ENCODE peak calls at places on chromosomes 11 and 22, in nine cellular contexts. Q is RWPE2, P is thoracic aorta, Z is OCI-LY7, O is transverse colon, N is AG09309, J is heart right ventricle, L is IMR-90, G is adrenal gland. E is an unnamed sample.

GRCh38 chr22:29454186-29454745 is 15.9 kb downstream of the RFPL1 start:
- DNase-seq in Q (no peak), P (no peak), Z (no peak), O (no peak), N (no peak), J (no peak), L (no peak), G (peak; percentile 45), E (no peak)

GRCh38 chr11:127017482-127017881 is 16.9 kb upstream of the KIRREL3 start:
- DNase-seq in Q (no peak), P (no peak), Z (no peak), O (no peak), N (peak; percentile 61), J (no peak), L (peak; percentile 93), G (no peak), E (peak; percentile 45)

GRCh38 chr22:38842512-38843200 is 1.2 kb downstream of the NPTXR start:
- DNase-seq in Q (no peak), P (no peak), Z (no peak), O (no peak), N (no peak), J (no peak), L (no peak), G (no peak), E (no peak)

GRCh38 chr22:42910221-42910942 is 53.3 kb upstream of the ARFGAP3 start:
- DNase-seq in Q (no peak), P (no peak), Z (no peak), O (no peak), N (no peak), J (no peak), L (no peak), G (no peak), E (no peak)

GRCh38 chr11:82734120-82734479 is 436 bp upstream of the FAM181B start:
- DNase-seq in Q (no peak), P (no peak), Z (no peak), O (no peak), N (no peak), J (no peak), L (no peak), G (no peak), E (no peak)

GRCh38 chr11:60717956-60718355 is 6.6 kb upstream of the MS4A18 start:
- DNase-seq in Q (no peak), P (no peak), Z (no peak), O (no peak), N (no peak), J (no peak), L (no peak), G (no peak), E (no peak)

GRCh38 chr11:130872513-130872912 is 43.8 kb downstream of the SNX19 start:
- DNase-seq in Q (no peak), P (no peak), Z (no peak), O (no peak), N (no peak), J (no peak), L (no peak), G (no peak), E (no peak)

GRCh38 chr11:2202071-2202899 is 30.7 kb upstream of the TH start:
- DNase-seq in Q (peak; percentile 84), P (no peak), Z (peak; percentile 11), O (peak; percentile 84), N (no peak), J (no peak), L (no peak), G (no peak), E (no peak)

GRCh38 chr11:123111465-123111864 is 49.5 kb upstream of the HSPA8 start:
- DNase-seq in Q (no peak), P (no peak), Z (peak; percentile 66), O (no peak), N (no peak), J (no peak), L (peak; percentile 65), G (no peak), E (peak; percentile 69)

GRCh38 chr11:67656278-67656922 is 5.9 kb upstream of the ACY3 start:
- DNase-seq in Q (no peak), P (no peak), Z (peak; percentile 89), O (no peak), N (no peak), J (no peak), L (peak; percentile 7), G (no peak), E (peak; percentile 45)

GRCh38 chr11:2180347-2180746 is 8.7 kb upstream of the TH start:
- DNase-seq in Q (no peak), P (no peak), Z (no peak), O (no peak), N (no peak), J (no peak), L (no peak), G (no peak), E (no peak)

GRCh38 chr22:45577746-45578523 is 75.3 kb downstream of the FBLN1 start:
- DNase-seq in Q (no peak), P (no peak), Z (peak; percentile 82), O (peak; percentile 83), N (peak; percentile 41), J (peak; percentile 86), L (peak; percentile 73), G (peak; percentile 83), E (peak; percentile 83)

GRCh38 chr11:38019072-38019775 is 1421.2 kb upstream of the RAG2 start:
- DNase-seq in Q (peak; percentile 70), P (no peak), Z (no peak), O (no peak), N (no peak), J (no peak), L (no peak), G (no peak), E (no peak)

GRCh38 chr11:66363805-66364535 is 7.6 kb downstream of the SLC29A2 start:
- DNase-seq in Q (no peak), P (no peak), Z (peak; percentile 55), O (peak; percentile 74), N (no peak), J (peak; percentile 46), L (no peak), G (no peak), E (no peak)

GRCh38 chr11:100670140-100670539 is 16.9 kb upstream of the ARHGAP42 start:
- DNase-seq in Q (no peak), P (no peak), Z (no peak), O (no peak), N (no peak), J (no peak), L (no peak), G (no peak), E (no peak)

DNA sequence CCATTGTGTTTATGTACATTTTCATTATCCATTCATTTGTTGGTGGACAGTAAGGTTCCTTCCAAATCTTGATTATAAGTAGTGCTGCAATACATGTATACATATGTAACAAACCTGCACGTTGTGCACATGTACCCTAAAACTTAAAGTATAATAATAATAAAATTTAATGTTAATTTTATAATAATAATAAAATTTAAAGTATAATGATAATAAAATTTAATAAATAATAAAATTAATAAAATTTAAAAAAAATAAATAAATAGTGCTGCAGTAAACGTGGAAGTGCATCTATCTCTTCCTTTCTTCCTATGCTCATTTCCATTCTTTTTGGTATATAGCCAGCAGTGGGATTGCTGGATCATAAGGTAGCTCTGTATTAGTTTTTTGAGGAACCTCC is 54.7 kb downstream of the CUL5 start:
- DNase-seq in Q (no peak), P (no peak), Z (no peak), O (no peak), N (no peak), J (no peak), L (no peak), G (no peak), E (no peak)
- TF ChIP-seq CTCF in Q (no peak), P (no peak), Z (no peak), O (no peak), N (no peak), J (no peak), L (no peak), G (no peak), E (no peak)

GRCh38 chr11:129846508-129847335 is 31.1 kb downstream of the TMEM45B start:
- DNase-seq in Q (no peak), P (no peak), Z (peak; percentile 11), O (peak; percentile 24), N (peak; percentile 93), J (no peak), L (peak; percentile 92), G (no peak), E (peak; percentile 92)
- H3K4me3 ChIP-seq in Q (no peak overlapping the region), P (no peak overlapping the region), Z (no peak overlapping the region), O (no peak overlapping the region), N (no peak overlapping the region), J (no peak overlapping the region), L (no peak overlapping the region), G (no peak overlapping the region), E (no peak overlapping the region)

GRCh38 chr11:96016978-96017502 is 93.1 kb upstream of the MTMR2 start:
- DNase-seq in Q (no peak), P (no peak), Z (no peak), O (no peak), N (no peak), J (no peak), L (no peak), G (no peak), E (no peak)
- TF ChIP-seq CTCF in Q (no peak), P (no peak), Z (no peak), O (no peak), N (no peak), J (no peak), L (no peak), G (no peak), E (no peak)

GRCh38 chr11:19200410-19201201 is 1.2 kb downstream of the CSRP3 start:
- DNase-seq in Q (no peak), P (no peak), Z (no peak), O (peak; percentile 60), N (peak; percentile 18), J (no peak), L (peak; percentile 70), G (no peak), E (peak; percentile 90)
- H3K4me3 ChIP-seq in Q (no peak overlapping the region), P (no peak overlapping the region), Z (no peak overlapping the region), O (no peak overlapping the region), N (no peak overlapping the region), J (peak overlapping the region; percentile 59), L (no peak overlapping the region), G (no peak overlapping the region), E (peak overlapping the region; percentile 2)

GRCh38 chr11:118956847-118957469 is 860 bp downstream of the UPK2 start:
- DNase-seq in Q (no peak), P (no peak), Z (no peak), O (no peak), N (no peak), J (no peak), L (no peak), G (no peak), E (no peak)
- TF ChIP-seq CTCF in Q (peak; percentile 62), P (no peak), Z (peak; percentile 38), O (peak; percentile 1), N (no peak), J (peak; percentile 19), L (no peak), G (no peak), E (no peak)